ENCODE peak calls at places on chromosomes 1 and 21, in six cellular contexts. A, P, V, O, K and I are unnamed samples.

GRCh38 chr21:45861156-45861870 is 120.3 kb upstream of the COL6A1 start:
- DNase-seq in A (no peak), P (no peak), V (no peak), O (peak; percentile 10), K (no peak), I (no peak)

GRCh38 chr1:148435406-148435805 is 47.7 kb downstream of the PPIAL4G start:
- DNase-seq in A (no peak), P (no peak), V (no peak), O (no peak), K (no peak), I (no peak)

GRCh38 chr1:41322835-41323234 is 38.4 kb upstream of the FOXO6 start:
- DNase-seq in A (no peak), P (peak; percentile 25), V (no peak), O (peak; percentile 58), K (no peak), I (no peak)

GRCh38 chr21:14870841-14871126 is 194.0 kb downstream of the NRIP1 start:
- DNase-seq in A (no peak), P (no peak), V (no peak), O (no peak), K (no peak), I (no peak)

GRCh38 chr1:233394860-233395717 is 67.6 kb downstream of the MAP3K21 start:
- DNase-seq in A (no peak), P (no peak), V (peak; percentile 32), O (no peak), K (no peak), I (peak; percentile 43)

GRCh38 chr1:236334893-236335545 is 53.3 kb upstream of the ERO1B start:
- DNase-seq in A (no peak), P (no peak), V (no peak), O (no peak), K (no peak), I (no peak)

GRCh38 chr1:215557992-215558626 is 9.0 kb upstream of the KCTD3 start:
- DNase-seq in A (no peak), P (no peak), V (no peak), O (no peak), K (no peak), I (no peak)

GRCh38 chr1:118688891-118689290 is 299.3 kb downstream of the TBX15 start:
- DNase-seq in A (no peak), P (no peak), V (no peak), O (no peak), K (no peak), I (no peak)

GRCh38 chr1:202551683-202552082 is 158.6 kb downstream of the SYT2 start:
- DNase-seq in A (no peak), P (no peak), V (no peak), O (no peak), K (no peak), I (no peak)

GRCh38 chr1:104780470-104781078 is 1030.9 kb downstream of the AMY1C start:
- DNase-seq in A (no peak), P (no peak), V (no peak), O (no peak), K (no peak), I (no peak)

GRCh38 chr1:87989346-87989745 is 660.7 kb downstream of the LMO4 start:
- DNase-seq in A (no peak), P (no peak), V (no peak), O (no peak), K (no peak), I (no peak)

GRCh38 chr1:228345201-228345930 is 61.3 kb downstream of the TRIM11 start:
- DNase-seq in A (peak; percentile 65), P (no peak), V (no peak), O (no peak), K (no peak), I (no peak)

GRCh38 chr1:29758764-29759499 is 522.6 kb downstream of the PTPRU start:
- DNase-seq in A (no peak), P (peak; percentile 17), V (no peak), O (peak; percentile 6), K (no peak), I (no peak)

GRCh38 chr1:54105736-54106269 is 47.0 kb downstream of the CDCP2 start:
- DNase-seq in A (no peak), P (no peak), V (no peak), O (no peak), K (no peak), I (peak; percentile 66)

GRCh38 chr21:41631564-41632461 is 123.9 kb upstream of the TMPRSS2 start:
- DNase-seq in A (peak; percentile 89), P (peak; percentile 67), V (no peak), O (no peak), K (no peak), I (no peak)

GRCh38 chr21:36388835-36389234 is 3.6 kb downstream of the CHAF1B start:
- DNase-seq in A (no peak), P (peak; percentile 30), V (no peak), O (no peak), K (no peak), I (peak; percentile 29)

GRCh38 chr1:3587133-3587733 is 24.1 kb downstream of the MEGF6 start:
- DNase-seq in A (no peak), P (no peak), V (no peak), O (no peak), K (no peak), I (no peak)

GRCh38 chr1:205791568-205792180 is 16.4 kb upstream of the RAB29 start:
- DNase-seq in A (no peak), P (peak; percentile 64), V (no peak), O (peak; percentile 70), K (peak; percentile 11), I (peak; percentile 41)

GRCh38 chr1:221556435-221556834 is 185.5 kb downstream of the DUSP10 start:
- DNase-seq in A (no peak), P (no peak), V (no peak), O (no peak), K (no peak), I (no peak)

GRCh38 chr1:76161451-76161850 is 86.9 kb downstream of the ST6GALNAC3 start:
- DNase-seq in A (no peak), P (no peak), V (no peak), O (no peak), K (no peak), I (no peak)

GRCh38 chr21:45050361-45050785 is 24.0 kb upstream of the ADARB1 start:
- DNase-seq in A (no peak), P (no peak), V (no peak), O (no peak), K (no peak), I (no peak)

GRCh38 chr1:162697140-162697895 is 65.1 kb downstream of the DDR2 start:
- DNase-seq in A (no peak), P (no peak), V (no peak), O (no peak), K (no peak), I (no peak)

GRCh38 chr1:180265201-180265600 is 35.1 kb downstream of the LHX4 start:
- DNase-seq in A (no peak), P (no peak), V (no peak), O (no peak), K (no peak), I (no peak)

GRCh38 chr1:99004270-99005141 is at the start of gene PLPPR5:
- DNase-seq in A (peak; percentile 80), P (no peak), V (no peak), O (peak; percentile 40), K (no peak), I (no peak)

GRCh38 chr21:36254106-36254941 is 65.7 kb upstream of the MORC3 start:
- DNase-seq in A (no peak), P (no peak), V (peak; percentile 20), O (no peak), K (no peak), I (no peak)

GRCh38 chr21:38142226-38142625 is 114.6 kb upstream of the KCNJ15 start:
- DNase-seq in A (no peak), P (no peak), V (no peak), O (no peak), K (no peak), I (no peak)

GRCh38 chr21:20258542-20258941 is 739.7 kb upstream of the NCAM2 start:
- DNase-seq in A (no peak), P (no peak), V (no peak), O (no peak), K (no peak), I (no peak)

GRCh38 chr1:15436881-15437449 is 1.3 kb upstream of the CTRC start:
- DNase-seq in A (peak; percentile 24), P (no peak), V (no peak), O (no peak), K (no peak), I (no peak)

GRCh38 chr1:44826375-44827196 is 16.5 kb downstream of the PTCH2 start:
- DNase-seq in A (peak; percentile 91), P (no peak), V (no peak), O (no peak), K (no peak), I (no peak)

GRCh38 chr1:55156093-55156492 is 59.1 kb downstream of the USP24 start:
- DNase-seq in A (no peak), P (no peak), V (no peak), O (no peak), K (no peak), I (no peak)